ENCODE peak calls at places on chromosome 14, in five cellular contexts. S is tibial nerve, R is hypothalamus, X is substantia nigra, C is LoVo. J is an unnamed sample.

GRCh38 chr14:88518592-88519512 is 36.0 kb downstream of the PTPN21 start:
- DNase-seq in R (no peak), S (no peak), X (no peak), C (no peak), J (no peak)

GRCh38 chr14:74400328-74400727 is 25.7 kb downstream of the SYNDIG1L start:
- DNase-seq in X (no peak), C (no peak), S (no peak), R (no peak), J (no peak)

GRCh38 chr14:104140463-104141331 is 2.3 kb downstream of the KIF26A start:
- DNase-seq in R (no peak), X (no peak), C (no peak), S (no peak), J (no peak)

GRCh38 chr14:92529895-92530294 is 16.3 kb downstream of the RIN3 start:
- DNase-seq in R (no peak), C (no peak), X (no peak), S (no peak), J (no peak)

GRCh38 chr14:77322209-77322902 is 1.5 kb downstream of the GSTZ1 start:
- DNase-seq in R (no peak), X (no peak), S (no peak), C (no peak), J (no peak)

GRCh38 chr14:68284834-68285233 is 465.3 kb downstream of the RAD51B start:
- DNase-seq in C (no peak), X (no peak), S (no peak), R (no peak), J (no peak)

GRCh38 chr14:60721331-60722162 is 2.6 kb downstream of the SIX4 start:
- DNase-seq in R (no peak), X (no peak), S (no peak), C (peak; percentile 46), J (no peak)

GRCh38 chr14:61098711-61099110 is 117.7 kb downstream of the SLC38A6 start:
- DNase-seq in X (no peak), S (no peak), R (no peak), C (no peak), J (no peak)

GRCh38 chr14:71555654-71556559 is 376.3 kb upstream of the RGS6 start:
- DNase-seq in C (peak; percentile 11), R (no peak), S (no peak), X (no peak), J (no peak)

GRCh38 chr14:99035268-99035667 is 236.7 kb downstream of the BCL11B start:
- DNase-seq in S (peak; percentile 21), R (no peak), X (no peak), C (peak; percentile 1), J (no peak)

GRCh38 chr14:88323520-88324199 is 591 bp upstream of the KCNK10 start:
- DNase-seq in X (peak; percentile 17), S (no peak), C (no peak), R (no peak), J (peak; percentile 42)

GRCh38 chr14:70896981-70897380 is 10.3 kb upstream of the PCNX1 start:
- DNase-seq in S (no peak), R (no peak), C (no peak), X (no peak), J (no peak)

J was measured in occipital lobe.